ENCODE peak calls at places on chromosomes 2 and 18, in seven cellular contexts. X, B, P, F, Q, W and L are unnamed samples.

GRCh38 chr2:237198144-237198900 is 112.6 kb downstream of the COPS8 start:
- DNase-seq in X (peak), B (no peak), P (no peak), F (no peak), Q (no peak), W (no peak), L (no peak)

GRCh38 chr2:23452853-23453420 is 68.0 kb downstream of the KLHL29 start:
- DNase-seq in X (peak), B (no peak), P (no peak), F (no peak), Q (no peak), W (no peak), L (no peak)

GRCh38 chr2:188527701-188528100 is 236.0 kb downstream of the GULP1 start:
- DNase-seq in X (no peak), B (no peak), P (no peak), F (no peak), Q (no peak), W (no peak), L (no peak)

GRCh38 chr2:168233726-168234406 is 13.5 kb downstream of the STK39 start:
- DNase-seq in X (no peak), B (no peak), P (no peak), F (no peak), Q (no peak), W (no peak), L (no peak)

GRCh38 chr2:43123981-43124666 is 102.3 kb downstream of the ZFP36L2 start:
- DNase-seq in X (no peak), B (no peak), P (no peak), F (no peak), Q (no peak), W (no peak), L (no peak)

GRCh38 chr2:31581124-31581795 is 522 bp upstream of the SRD5A2 start:
- DNase-seq in X (no peak), B (no peak), P (no peak), F (no peak), Q (no peak), W (no peak), L (no peak)

GRCh38 chr2:120734930-120735611 is 597 bp upstream of the GLI2 start:
- DNase-seq in X (peak), B (no peak), P (no peak), F (no peak), Q (no peak), W (no peak), L (no peak)

GRCh38 chr18:65298422-65298821 is 452.4 kb upstream of the CDH7 start:
- DNase-seq in X (no peak), B (no peak), P (no peak), F (no peak), Q (no peak), W (no peak), L (no peak)

GRCh38 chr2:207487650-207488315 is 42.0 kb upstream of the CREB1 start:
- DNase-seq in X (peak), B (no peak), P (no peak), F (no peak), Q (peak), W (no peak), L (peak)

GRCh38 chr2:3503483-3503882 is 15.8 kb downstream of the ADI1 start:
- DNase-seq in X (no peak), B (peak), P (no peak), F (no peak), Q (no peak), W (no peak), L (no peak)

GRCh38 chr2:135773319-135773718 is 31.7 kb downstream of the UBXN4 start:
- DNase-seq in X (no peak), B (no peak), P (no peak), F (no peak), Q (no peak), W (no peak), L (peak)

GRCh38 chr18:9106800-9107574 is 4.5 kb downstream of the NDUFV2 start:
- DNase-seq in X (no peak), B (no peak), P (no peak), F (no peak), Q (no peak), W (no peak), L (no peak)

GRCh38 chr2:43340945-43341356 is 114.5 kb upstream of the ZFP36L2 start:
- DNase-seq in X (peak), B (no peak), P (no peak), F (no peak), Q (peak), W (no peak), L (peak)

GRCh38 chr2:174597347-174598047 is at the start of gene WIPF1:
- DNase-seq in X (peak), B (no peak), P (peak), F (no peak), Q (peak), W (no peak), L (no peak)

GRCh38 chr2:139386401-139386800 is 606.2 kb upstream of the NXPH2 start:
- DNase-seq in X (no peak), B (no peak), P (no peak), F (no peak), Q (no peak), W (no peak), L (peak)

GRCh38 chr2:43024515-43024962 is 201.9 kb downstream of the ZFP36L2 start:
- DNase-seq in X (peak), B (peak), P (peak), F (no peak), Q (peak), W (peak), L (no peak)

GRCh38 chr2:239502430-239503221 is 101.8 kb upstream of the HDAC4 start:
- DNase-seq in X (no peak), B (no peak), P (no peak), F (no peak), Q (no peak), W (peak), L (no peak)
- TF ChIP-seq CTCF in X (no peak), B (no peak), P (no peak), F (no peak), Q (no peak), W (no peak), L (no peak)

DNA sequence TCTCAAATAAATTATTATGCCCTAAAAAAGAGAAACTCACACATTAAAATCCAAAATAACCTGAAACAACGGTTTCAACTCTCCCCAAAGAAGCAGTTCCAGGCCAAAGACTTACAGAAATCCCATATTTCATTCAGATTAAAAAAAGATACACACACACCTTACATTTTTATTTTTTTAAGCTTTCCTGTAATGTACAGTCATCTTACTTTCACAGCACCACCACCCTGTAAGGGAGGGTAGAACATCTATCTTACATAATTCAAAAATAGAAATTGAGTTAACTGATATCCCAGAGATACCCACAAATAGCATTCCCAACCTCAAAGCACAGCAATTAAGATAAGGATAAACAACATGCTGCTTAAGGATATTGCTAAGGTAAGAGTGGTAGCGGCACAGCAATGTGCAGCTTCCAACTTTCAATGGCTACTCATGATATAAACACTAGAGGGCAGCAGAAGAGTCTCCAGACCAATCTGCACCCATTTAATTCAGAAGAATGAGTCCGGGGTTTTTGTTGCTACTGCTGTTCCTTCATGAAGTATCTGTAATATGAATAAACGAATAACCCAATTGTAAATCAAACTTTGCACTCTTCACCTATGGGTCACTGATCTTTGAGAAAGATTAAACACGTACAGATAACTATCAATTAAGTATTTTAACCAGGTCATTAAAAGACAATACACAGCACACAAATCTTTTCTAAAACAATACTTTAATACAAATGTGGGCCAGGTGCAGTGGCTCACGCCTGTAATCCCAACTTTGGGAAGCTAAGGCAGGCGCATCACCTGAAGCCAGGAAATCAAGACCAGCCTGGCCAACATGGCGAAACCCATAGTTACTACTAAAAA is 11.3 kb downstream of the GFPT1 start:
- DNase-seq in X (peak), B (no peak), P (peak), F (no peak), Q (no peak), W (no peak), L (no peak)
- TF ChIP-seq CTCF in X (peak), B (peak), P (peak), F (peak), Q (peak), W (peak), L (peak)

GRCh38 chr18:11947214-11948119 is 33.8 kb upstream of the IMPA2 start:
- DNase-seq in X (peak), B (peak), P (no peak), F (peak), Q (peak), W (no peak), L (peak)
- TF ChIP-seq CTCF in X (no peak), B (peak), P (no peak), F (no peak), Q (no peak), W (no peak), L (peak)

GRCh38 chr18:51135795-51136194 is 61.7 kb downstream of the MEX3C start:
- DNase-seq in X (no peak), B (no peak), P (peak), F (no peak), Q (no peak), W (no peak), L (no peak)
- TF ChIP-seq CTCF in X (no peak), B (peak), P (peak), F (peak), Q (peak), W (peak), L (peak)

GRCh38 chr2:85695121-85695520 is 963 bp downstream of the GNLY start:
- DNase-seq in X (no peak), B (no peak), P (no peak), F (no peak), Q (no peak), W (no peak), L (no peak)
- TF ChIP-seq CTCF in X (no peak), B (no peak), P (no peak), F (no peak), Q (no peak), W (no peak), L (no peak)

GRCh38 chr2:218892693-218893348 is 12.2 kb downstream of the WNT10A start:
- DNase-seq in X (peak), B (peak), P (peak), F (no peak), Q (peak), W (peak), L (no peak)
- TF ChIP-seq CTCF in X (peak), B (no peak), P (peak), F (peak), Q (peak), W (peak), L (peak)